ENCODE peak calls at places on chromosomes 16 and 17, in five cellular contexts. V, F, H, R and O are unnamed samples.

GRCh38 chr16:17529982-17530760 is 59.4 kb upstream of the XYLT1 start:
- DNase-seq in V (peak), F (no peak), H (no peak), R (no peak), O (peak)

GRCh38 chr17:4858068-4858879 is 25.1 kb downstream of the MINK1 start:
- DNase-seq in V (no peak), F (no peak), H (no peak), R (no peak), O (no peak)

GRCh38 chr17:57540596-57540995 is 204.5 kb downstream of the CCDC182 start:
- DNase-seq in V (no peak), F (no peak), H (no peak), R (no peak), O (no peak)

GRCh38 chr16:82187829-82188228 is 17.8 kb upstream of the MPHOSPH6 start:
- DNase-seq in V (no peak), F (no peak), H (no peak), R (no peak), O (no peak)

GRCh38 chr17:63774141-63774981 is at the start of gene DDX42:
- DNase-seq in V (no peak), F (peak), H (peak), R (no peak), O (no peak)

GRCh38 chr17:74340470-74341023 is 14.5 kb downstream of the KIF19 start:
- DNase-seq in V (no peak), F (no peak), H (no peak), R (no peak), O (no peak)

GRCh38 chr16:87431926-87432325 is 39.8 kb downstream of the MAP1LC3B start:
- DNase-seq in V (no peak), F (no peak), H (no peak), R (no peak), O (no peak)

GRCh38 chr17:63928966-63929695 is 3.0 kb downstream of the CD79B start:
- DNase-seq in V (no peak), F (no peak), H (no peak), R (no peak), O (no peak)

GRCh38 chr17:79294459-79295071 is 219.9 kb downstream of the ENGASE start:
- DNase-seq in V (peak), F (no peak), H (peak), R (peak), O (peak)

GRCh38 chr16:73000020-73000906 is 47.7 kb downstream of the ZFHX3 start:
- DNase-seq in V (no peak), F (no peak), H (no peak), R (peak), O (no peak)

GRCh38 chr17:75077490-75078096 is 10.2 kb upstream of the SLC16A5 start:
- DNase-seq in V (peak), F (no peak), H (no peak), R (no peak), O (peak)

GRCh38 chr17:33469411-33469810 is 176.3 kb upstream of the ASIC2 start:
- DNase-seq in V (no peak), F (no peak), H (no peak), R (no peak), O (no peak)

GRCh38 chr16:30903596-30903995 is 7.2 kb downstream of the CTF1 start:
- DNase-seq in V (no peak), F (no peak), H (peak), R (no peak), O (no peak)

GRCh38 chr16:2475413-2476344 is 752 bp downstream of the TBC1D24 start:
- DNase-seq in V (peak), F (no peak), H (peak), R (no peak), O (peak)

GRCh38 chr16:1734816-1735215 is 28.8 kb downstream of the MAPK8IP3 start:
- DNase-seq in V (no peak), F (no peak), H (no peak), R (no peak), O (no peak)

GRCh38 chr16:11155284-11155806 is 100.7 kb downstream of the SOCS1 start:
- DNase-seq in V (no peak), F (no peak), H (peak), R (no peak), O (no peak)

GRCh38 chr17:73455050-73455687 is 143.4 kb upstream of the CDC42EP4 start:
- DNase-seq in V (no peak), F (peak), H (no peak), R (no peak), O (no peak)